ENCODE peak calls at places on chromosomes 3 and 15, in eight cellular contexts. One of them, this sample, is unnamed.

GRCh38 chr3:129304141-129304540 is 25.5 kb downstream of the HMCES start:
- DNase-seq in H4: no peak
- DNase-seq in H7: no peak
- DNase-seq in stimulated activated naive CD8-positive, alpha-beta T cell treated with anti-CD3 and anti-CD28 coated beads, Interleukin-15, Interleukin-2, amounts not matched to agents 100 U/mL and 50 U/mL, for 24 hours: no peak
- DNase-seq in tibial artery: no peak
- DNase-seq in KBM-7: no peak
- DNase-seq in right lobe of liver: no peak
- DNase-seq in lung microvascular endothelial cell: no peak
- DNase-seq in this sample: no peak

GRCh38 chr3:14403636-14404395 is 1.4 kb downstream of the SLC6A6 start:
- DNase-seq in H4: no peak
- DNase-seq in H7: peak
- DNase-seq in stimulated activated naive CD8-positive, alpha-beta T cell treated with anti-CD3 and anti-CD28 coated beads, Interleukin-15, Interleukin-2, amounts not matched to agents 100 U/mL and 50 U/mL, for 24 hours: no peak
- DNase-seq in tibial artery: peak
- DNase-seq in KBM-7: peak
- DNase-seq in right lobe of liver: peak
- DNase-seq in lung microvascular endothelial cell: no peak
- DNase-seq in this sample: no peak

GRCh38 chr3:141275973-141276372 is 44.3 kb downstream of the PXYLP1 start:
- DNase-seq in H4: peak
- DNase-seq in H7: no peak
- DNase-seq in stimulated activated naive CD8-positive, alpha-beta T cell treated with anti-CD3 and anti-CD28 coated beads, Interleukin-15, Interleukin-2, amounts not matched to agents 100 U/mL and 50 U/mL, for 24 hours: no peak
- DNase-seq in tibial artery: no peak
- DNase-seq in KBM-7: no peak
- DNase-seq in right lobe of liver: no peak
- DNase-seq in lung microvascular endothelial cell: no peak
- DNase-seq in this sample: no peak

GRCh38 chr3:12443781-12444522 is 40.3 kb upstream of the TSEN2 start:
- DNase-seq in H4: no peak
- DNase-seq in H7: no peak
- DNase-seq in stimulated activated naive CD8-positive, alpha-beta T cell treated with anti-CD3 and anti-CD28 coated beads, Interleukin-15, Interleukin-2, amounts not matched to agents 100 U/mL and 50 U/mL, for 24 hours: no peak
- DNase-seq in tibial artery: no peak
- DNase-seq in KBM-7: no peak
- DNase-seq in right lobe of liver: no peak
- DNase-seq in lung microvascular endothelial cell: no peak
- DNase-seq in this sample: no peak

GRCh38 chr15:78540955-78541743 is 905 bp downstream of the PSMA4 start:
- DNase-seq in H4: no peak
- DNase-seq in H7: peak
- DNase-seq in stimulated activated naive CD8-positive, alpha-beta T cell treated with anti-CD3 and anti-CD28 coated beads, Interleukin-15, Interleukin-2, amounts not matched to agents 100 U/mL and 50 U/mL, for 24 hours: no peak
- DNase-seq in tibial artery: no peak
- DNase-seq in KBM-7: peak
- DNase-seq in right lobe of liver: no peak
- DNase-seq in lung microvascular endothelial cell: no peak
- DNase-seq in this sample: no peak

GRCh38 chr3:134370611-134371451 is 3.4 kb downstream of the AMOTL2 start:
- DNase-seq in H4: no peak
- DNase-seq in H7: peak
- DNase-seq in stimulated activated naive CD8-positive, alpha-beta T cell treated with anti-CD3 and anti-CD28 coated beads, Interleukin-15, Interleukin-2, amounts not matched to agents 100 U/mL and 50 U/mL, for 24 hours: no peak
- DNase-seq in tibial artery: peak
- DNase-seq in KBM-7: no peak
- DNase-seq in right lobe of liver: no peak
- DNase-seq in lung microvascular endothelial cell: no peak
- DNase-seq in this sample: no peak

GRCh38 chr15:71096676-71097075 is 18.6 kb upstream of the THSD4 start:
- DNase-seq in H4: no peak
- DNase-seq in H7: no peak
- DNase-seq in stimulated activated naive CD8-positive, alpha-beta T cell treated with anti-CD3 and anti-CD28 coated beads, Interleukin-15, Interleukin-2, amounts not matched to agents 100 U/mL and 50 U/mL, for 24 hours: no peak
- DNase-seq in tibial artery: no peak
- DNase-seq in KBM-7: no peak
- DNase-seq in right lobe of liver: no peak
- DNase-seq in lung microvascular endothelial cell: peak
- DNase-seq in this sample: no peak

GRCh38 chr3:9168230-9168629 is 81.2 kb downstream of the SRGAP3 start:
- DNase-seq in H4: no peak
- DNase-seq in H7: peak
- DNase-seq in stimulated activated naive CD8-positive, alpha-beta T cell treated with anti-CD3 and anti-CD28 coated beads, Interleukin-15, Interleukin-2, amounts not matched to agents 100 U/mL and 50 U/mL, for 24 hours: peak
- DNase-seq in tibial artery: no peak
- DNase-seq in KBM-7: no peak
- DNase-seq in right lobe of liver: no peak
- DNase-seq in lung microvascular endothelial cell: no peak
- DNase-seq in this sample: peak

GRCh38 chr3:101249512-101249911 is 70.9 kb downstream of the IMPG2 start:
- DNase-seq in H4: no peak
- DNase-seq in H7: no peak
- DNase-seq in stimulated activated naive CD8-positive, alpha-beta T cell treated with anti-CD3 and anti-CD28 coated beads, Interleukin-15, Interleukin-2, amounts not matched to agents 100 U/mL and 50 U/mL, for 24 hours: no peak
- DNase-seq in tibial artery: no peak
- DNase-seq in KBM-7: no peak
- DNase-seq in right lobe of liver: no peak
- DNase-seq in lung microvascular endothelial cell: no peak
- DNase-seq in this sample: no peak

GRCh38 chr15:81317642-81318017 is 6.3 kb downstream of the STARD5 start:
- DNase-seq in H4: no peak
- DNase-seq in H7: no peak
- DNase-seq in stimulated activated naive CD8-positive, alpha-beta T cell treated with anti-CD3 and anti-CD28 coated beads, Interleukin-15, Interleukin-2, amounts not matched to agents 100 U/mL and 50 U/mL, for 24 hours: no peak
- DNase-seq in tibial artery: peak
- DNase-seq in KBM-7: no peak
- DNase-seq in right lobe of liver: no peak
- DNase-seq in lung microvascular endothelial cell: no peak
- DNase-seq in this sample: no peak

GRCh38 chr15:98561169-98561941 is 87.0 kb upstream of the IGF1R start:
- DNase-seq in H4: no peak
- DNase-seq in H7: no peak
- DNase-seq in stimulated activated naive CD8-positive, alpha-beta T cell treated with anti-CD3 and anti-CD28 coated beads, Interleukin-15, Interleukin-2, amounts not matched to agents 100 U/mL and 50 U/mL, for 24 hours: no peak
- DNase-seq in tibial artery: no peak
- DNase-seq in KBM-7: no peak
- DNase-seq in right lobe of liver: no peak
- DNase-seq in lung microvascular endothelial cell: no peak
- DNase-seq in this sample: no peak

GRCh38 chr3:170425491-170426239 is 7.0 kb downstream of the CLDN11 start:
- DNase-seq in H4: no peak
- DNase-seq in H7: peak
- DNase-seq in stimulated activated naive CD8-positive, alpha-beta T cell treated with anti-CD3 and anti-CD28 coated beads, Interleukin-15, Interleukin-2, amounts not matched to agents 100 U/mL and 50 U/mL, for 24 hours: no peak
- DNase-seq in tibial artery: no peak
- DNase-seq in KBM-7: no peak
- DNase-seq in right lobe of liver: no peak
- DNase-seq in lung microvascular endothelial cell: peak
- DNase-seq in this sample: no peak

GRCh38 chr15:100642950-100643338 is 40.6 kb downstream of the ASB7 start:
- DNase-seq in H4: no peak
- DNase-seq in H7: no peak
- DNase-seq in stimulated activated naive CD8-positive, alpha-beta T cell treated with anti-CD3 and anti-CD28 coated beads, Interleukin-15, Interleukin-2, amounts not matched to agents 100 U/mL and 50 U/mL, for 24 hours: no peak
- DNase-seq in tibial artery: no peak
- DNase-seq in KBM-7: no peak
- DNase-seq in right lobe of liver: no peak
- DNase-seq in lung microvascular endothelial cell: no peak
- DNase-seq in this sample: no peak

GRCh38 chr3:188546835-188547670 is 393.1 kb downstream of the LPP start:
- DNase-seq in H4: peak
- DNase-seq in H7: no peak
- DNase-seq in stimulated activated naive CD8-positive, alpha-beta T cell treated with anti-CD3 and anti-CD28 coated beads, Interleukin-15, Interleukin-2, amounts not matched to agents 100 U/mL and 50 U/mL, for 24 hours: no peak
- DNase-seq in tibial artery: no peak
- DNase-seq in KBM-7: no peak
- DNase-seq in right lobe of liver: no peak
- DNase-seq in lung microvascular endothelial cell: peak
- DNase-seq in this sample: no peak

GRCh38 chr3:78974181-78974770 is 793.5 kb downstream of the ROBO1 start:
- DNase-seq in H4: no peak
- DNase-seq in H7: no peak
- DNase-seq in stimulated activated naive CD8-positive, alpha-beta T cell treated with anti-CD3 and anti-CD28 coated beads, Interleukin-15, Interleukin-2, amounts not matched to agents 100 U/mL and 50 U/mL, for 24 hours: no peak
- DNase-seq in tibial artery: no peak
- DNase-seq in KBM-7: no peak
- DNase-seq in right lobe of liver: no peak
- DNase-seq in lung microvascular endothelial cell: no peak
- DNase-seq in this sample: no peak

GRCh38 chr15:89578146-89578545 is 2.9 kb downstream of the TICRR start:
- DNase-seq in H4: no peak
- DNase-seq in H7: no peak
- DNase-seq in stimulated activated naive CD8-positive, alpha-beta T cell treated with anti-CD3 and anti-CD28 coated beads, Interleukin-15, Interleukin-2, amounts not matched to agents 100 U/mL and 50 U/mL, for 24 hours: no peak
- DNase-seq in tibial artery: no peak
- DNase-seq in KBM-7: no peak
- DNase-seq in right lobe of liver: no peak
- DNase-seq in lung microvascular endothelial cell: no peak
- DNase-seq in this sample: no peak

GRCh38 chr3:147411235-147411607 is 2.1 kb downstream of the ZIC1 start:
- DNase-seq in H4: no peak
- DNase-seq in H7: peak
- DNase-seq in stimulated activated naive CD8-positive, alpha-beta T cell treated with anti-CD3 and anti-CD28 coated beads, Interleukin-15, Interleukin-2, amounts not matched to agents 100 U/mL and 50 U/mL, for 24 hours: no peak
- DNase-seq in tibial artery: no peak
- DNase-seq in KBM-7: peak
- DNase-seq in right lobe of liver: no peak
- DNase-seq in lung microvascular endothelial cell: no peak
- DNase-seq in this sample: no peak

GRCh38 chr3:37904614-37905047 is 43.0 kb downstream of the CTDSPL start:
- DNase-seq in H4: no peak
- DNase-seq in H7: no peak
- DNase-seq in stimulated activated naive CD8-positive, alpha-beta T cell treated with anti-CD3 and anti-CD28 coated beads, Interleukin-15, Interleukin-2, amounts not matched to agents 100 U/mL and 50 U/mL, for 24 hours: no peak
- DNase-seq in tibial artery: no peak
- DNase-seq in KBM-7: no peak
- DNase-seq in right lobe of liver: no peak
- DNase-seq in lung microvascular endothelial cell: no peak
- DNase-seq in this sample: no peak

GRCh38 chr3:54120657-54121403 is 1.5 kb upstream of the CACNA2D3 start:
- DNase-seq in H4: no peak
- DNase-seq in H7: peak
- DNase-seq in stimulated activated naive CD8-positive, alpha-beta T cell treated with anti-CD3 and anti-CD28 coated beads, Interleukin-15, Interleukin-2, amounts not matched to agents 100 U/mL and 50 U/mL, for 24 hours: no peak
- DNase-seq in tibial artery: no peak
- DNase-seq in KBM-7: no peak
- DNase-seq in right lobe of liver: no peak
- DNase-seq in lung microvascular endothelial cell: no peak
- DNase-seq in this sample: peak

GRCh38 chr15:85072917-85073316 is 91.3 kb downstream of the PDE8A start:
- DNase-seq in H4: no peak
- DNase-seq in H7: no peak
- DNase-seq in stimulated activated naive CD8-positive, alpha-beta T cell treated with anti-CD3 and anti-CD28 coated beads, Interleukin-15, Interleukin-2, amounts not matched to agents 100 U/mL and 50 U/mL, for 24 hours: no peak
- DNase-seq in tibial artery: no peak
- DNase-seq in KBM-7: no peak
- DNase-seq in right lobe of liver: no peak
- DNase-seq in lung microvascular endothelial cell: no peak
- DNase-seq in this sample: no peak

GRCh38 chr15:35141743-35142356 is 56.8 kb upstream of the NANOGP8 start:
- DNase-seq in H4: peak
- DNase-seq in H7: no peak
- DNase-seq in stimulated activated naive CD8-positive, alpha-beta T cell treated with anti-CD3 and anti-CD28 coated beads, Interleukin-15, Interleukin-2, amounts not matched to agents 100 U/mL and 50 U/mL, for 24 hours: no peak
- DNase-seq in tibial artery: no peak
- DNase-seq in KBM-7: no peak
- DNase-seq in right lobe of liver: no peak
- DNase-seq in lung microvascular endothelial cell: no peak
- DNase-seq in this sample: no peak

This sample was measured in GM12891.